ENCODE peak calls at places on chromosome 6, in eight cellular contexts. O, Z, B, C, U, R, L and H are unnamed samples.

GRCh38 chr6:36076178-36077088 is 48.8 kb downstream of the MAPK14 start:
- DNase-seq in Z (no peak), L (no peak), U (no peak), C (no peak), B (no peak), R (no peak), O (no peak), H (no peak)

GRCh38 chr6:168815229-168815628 is 374.2 kb downstream of the SMOC2 start:
- DNase-seq in R (peak), B (no peak), C (no peak), Z (no peak), O (no peak), U (no peak), L (no peak), H (no peak)

GRCh38 chr6:25025248-25025918 is 89.6 kb upstream of the RIPOR2 start:
- DNase-seq in O (no peak), L (no peak), B (no peak), Z (no peak), R (no peak), U (no peak), C (no peak), H (no peak)

GRCh38 chr6:152170702-152171667 is 363.5 kb downstream of the ESR1 start:
- DNase-seq in Z (no peak), O (no peak), C (no peak), B (no peak), U (no peak), R (peak), L (no peak), H (no peak)

GRCh38 chr6:104597541-104598050 is 262.1 kb downstream of the HACE1 start:
- DNase-seq in L (no peak), B (peak), U (no peak), Z (no peak), C (no peak), O (no peak), R (peak), H (no peak)

GRCh38 chr6:98054453-98054852 is 771.4 kb upstream of the MMS22L start:
- DNase-seq in L (no peak), C (no peak), U (no peak), O (no peak), Z (no peak), B (peak), R (peak), H (no peak)

GRCh38 chr6:117497237-117497636 is 14.8 kb downstream of the DCBLD1 start:
- DNase-seq in B (no peak), Z (no peak), L (no peak), C (no peak), U (no peak), R (no peak), O (no peak), H (no peak)

GRCh38 chr6:47318236-47318974 is 8.7 kb upstream of the TNFRSF21 start:
- DNase-seq in C (no peak), R (no peak), L (no peak), Z (no peak), U (no peak), B (no peak), O (no peak), H (no peak)

GRCh38 chr6:38168699-38169098 is 349.2 kb downstream of the ZFAND3 start:
- DNase-seq in U (no peak), O (no peak), C (no peak), L (no peak), R (no peak), Z (no peak), B (no peak), H (no peak)

GRCh38 chr6:30742316-30743098 is at the start of gene FLOT1:
- DNase-seq in R (peak), U (peak), O (peak), C (peak), Z (peak), L (peak), B (peak), H (peak)

GRCh38 chr6:30741789-30742315 is 635 bp downstream of the FLOT1 start:
- DNase-seq in L (no peak), U (no peak), O (no peak), R (no peak), C (no peak), B (no peak), Z (no peak), H (no peak)

GRCh38 chr6:30740540-30740870 is 2.0 kb downstream of the FLOT1 start:
- DNase-seq in R (no peak), L (no peak), O (no peak), Z (no peak), C (no peak), U (no peak), B (no peak), H (no peak)

GRCh38 chr6:30743099-30744053 is 889 bp upstream of the FLOT1 start:
- DNase-seq in U (no peak), O (peak), L (peak), C (peak), Z (no peak), R (no peak), B (peak), H (no peak)

DNA sequence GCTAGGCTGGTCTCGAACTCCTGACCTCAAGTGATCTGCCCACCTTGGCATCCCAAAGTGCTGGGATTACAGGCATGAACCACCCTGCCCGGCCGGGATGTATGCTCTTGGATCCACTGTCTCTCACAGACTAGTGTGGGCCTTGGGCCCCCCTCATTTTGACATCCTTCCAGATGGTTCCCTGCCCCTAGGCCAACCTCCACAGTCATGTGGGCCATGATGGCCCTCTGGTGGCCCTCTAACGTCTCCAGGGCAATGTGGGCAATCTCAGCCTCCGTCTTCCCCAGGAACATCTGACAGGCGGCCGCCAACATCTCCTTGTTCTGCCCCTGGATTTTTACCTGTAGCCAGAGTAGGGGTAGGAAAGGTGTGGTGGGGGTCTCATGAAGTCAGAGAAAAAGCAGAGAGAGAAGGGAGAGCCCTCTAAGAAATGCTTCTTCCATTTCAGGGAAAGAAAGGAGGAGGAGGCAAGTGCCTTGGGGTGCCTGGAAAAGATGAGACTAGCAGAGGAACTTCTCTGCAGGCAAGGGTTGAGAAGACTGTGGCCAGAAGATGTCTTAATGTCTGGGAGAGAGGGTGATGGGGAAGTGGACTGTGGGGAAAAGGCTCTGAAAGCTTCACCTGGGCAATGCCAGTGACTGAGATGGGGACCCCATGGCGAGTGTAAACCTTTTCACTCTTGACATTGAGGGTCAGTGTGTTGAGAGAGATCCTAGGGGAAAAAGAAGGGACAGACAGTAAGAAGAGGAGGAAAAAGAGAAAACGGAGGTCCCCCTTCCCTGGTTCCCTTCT is 1.3 kb downstream of the FLOT1 start:
- DNase-seq in B (peak), Z (no peak), C (no peak), R (no peak), O (no peak), L (no peak), U (no peak), H (no peak)
- H3K27ac ChIP-seq in B (peak), Z (peak), C (peak), R (no peak), O (peak), L (no peak), U (peak), H (peak)

GRCh38 chr6:157380458-157380778 is 572 bp upstream of the ZDHHC14 start:
- DNase-seq in O (no peak), C (no peak), B (no peak), Z (no peak), R (peak), L (no peak), U (no peak), H (no peak)
- H3K4me3 ChIP-seq in O (peak), C (peak), B (peak), Z (peak), R (peak), L (peak), U (peak), H (peak)

GRCh38 chr6:154411076-154411475 is 54.5 kb upstream of the IPCEF1 start:
- DNase-seq in R (no peak), L (no peak), O (no peak), B (no peak), Z (no peak), U (no peak), C (no peak), H (no peak)

GRCh38 chr6:154412106-154412820 is 55.7 kb upstream of the IPCEF1 start:
- DNase-seq in U (no peak), O (no peak), Z (no peak), B (peak), C (no peak), L (no peak), R (no peak), H (no peak)

GRCh38 chr6:154408906-154409500 is 52.4 kb upstream of the IPCEF1 start:
- DNase-seq in U (no peak), Z (peak), R (peak), B (peak), C (no peak), L (no peak), O (no peak), H (no peak)

GRCh38 chr6:154410215-154410614 is 53.6 kb upstream of the IPCEF1 start:
- DNase-seq in C (no peak), B (no peak), U (no peak), Z (no peak), R (no peak), L (no peak), O (no peak), H (no peak)

DNA sequence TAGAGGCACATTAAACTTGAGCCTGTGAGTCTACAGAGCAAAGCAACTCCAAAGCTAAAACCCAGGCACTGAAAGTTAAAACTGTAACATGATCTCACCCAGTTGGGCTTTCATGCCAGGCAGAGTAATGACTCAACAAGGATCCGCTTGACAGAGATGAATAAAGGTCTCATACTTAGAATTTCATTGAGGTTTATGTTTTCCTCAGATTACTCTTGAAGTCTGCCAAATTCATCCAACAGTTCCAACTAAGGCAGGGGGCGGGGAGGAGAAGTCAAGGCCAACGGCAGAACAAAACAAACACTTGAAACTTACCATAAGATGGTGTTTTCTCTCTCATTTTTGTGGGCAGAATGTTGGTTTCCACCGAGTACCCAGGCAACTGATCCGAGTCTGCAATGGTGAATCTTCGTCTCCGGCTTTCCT is 54.0 kb upstream of the IPCEF1 start:
- DNase-seq in B (peak), R (peak), Z (peak), U (peak), O (peak), C (no peak), L (no peak), H (peak)
- H3K27ac ChIP-seq in B (peak), R (no peak), Z (peak), U (peak), O (peak), C (no peak), L (no peak), H (peak)

DNA sequence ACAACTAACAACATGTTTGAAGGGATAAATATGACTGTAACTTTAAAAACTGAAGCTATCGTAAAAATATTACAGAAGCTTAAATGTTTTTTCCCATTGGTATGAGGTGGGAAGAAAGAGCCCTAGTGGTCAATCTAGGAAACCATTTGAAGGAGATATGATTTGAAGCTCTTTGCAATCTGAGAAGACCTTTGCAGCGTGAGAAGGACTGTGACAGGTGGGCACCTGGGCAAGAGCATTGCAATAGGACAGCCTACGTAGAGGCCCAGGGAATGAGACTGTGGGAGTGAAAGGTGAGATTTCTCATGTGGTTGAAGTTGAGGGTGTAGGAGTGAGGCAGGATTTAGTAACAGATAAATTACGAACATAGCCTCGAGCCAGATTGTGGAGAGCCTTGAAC is 108.0 kb upstream of the PDE7B start:
- DNase-seq in Z (no peak), U (no peak), O (no peak), B (no peak), R (peak), L (no peak), C (no peak), H (no peak)
- H3K4me3 ChIP-seq in Z (no peak), U (no peak), O (no peak), B (no peak), R (no peak), L (no peak), C (no peak), H (no peak)

DNA sequence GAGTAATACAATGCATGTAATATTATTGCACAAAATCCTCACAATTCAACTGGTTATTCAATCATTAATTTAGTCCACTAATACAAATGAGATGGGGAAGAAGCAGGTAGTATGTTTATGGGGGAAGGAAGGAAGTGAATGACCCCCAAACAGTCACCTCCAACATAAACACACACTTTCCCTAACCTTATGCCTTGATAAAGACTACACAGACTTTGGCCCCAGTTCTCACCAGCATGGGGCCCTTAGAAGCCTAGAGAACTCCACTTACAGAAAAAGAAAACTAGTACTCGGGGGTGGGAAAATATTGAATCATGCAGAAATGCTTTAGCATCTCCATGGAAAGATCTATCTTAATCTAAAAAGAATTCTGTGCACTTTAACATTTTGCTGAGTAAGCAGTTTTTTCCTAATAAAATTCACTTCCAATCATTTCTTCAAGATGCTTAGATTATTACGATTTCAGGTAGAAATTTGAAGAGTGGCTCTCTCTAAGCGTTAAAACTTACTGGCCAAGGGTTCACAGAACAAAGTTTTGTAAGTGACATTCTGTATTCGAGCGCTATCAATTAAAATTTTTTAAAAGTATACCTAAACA is 18.8 kb downstream of the ARHGAP18 start:
- DNase-seq in C (no peak), Z (no peak), B (no peak), L (no peak), R (no peak), U (no peak), O (no peak), H (no peak)
- H3K27ac ChIP-seq in C (no peak), Z (no peak), B (no peak), L (no peak), R (no peak), U (no peak), O (no peak), H (no peak)

GRCh38 chr6:150894935-150895686 is 29.6 kb downstream of the MTHFD1L start:
- DNase-seq in C (no peak), U (no peak), R (no peak), B (peak), L (no peak), O (no peak), Z (no peak), H (no peak)
- H3K4me3 ChIP-seq in C (no peak), U (no peak), R (no peak), B (no peak), L (no peak), O (no peak), Z (no peak), H (no peak)

GRCh38 chr6:136035378-136036070 is 184.0 kb downstream of the PDE7B start:
- DNase-seq in B (peak), Z (no peak), O (no peak), U (no peak), R (no peak), C (no peak), L (no peak), H (no peak)
- H3K27ac ChIP-seq in B (peak), Z (peak), O (peak), U (no peak), R (no peak), C (no peak), L (no peak), H (no peak)

GRCh38 chr6:6810727-6811126 is 222.2 kb downstream of the LY86 start:
- DNase-seq in L (no peak), R (no peak), U (no peak), B (no peak), O (no peak), C (no peak), Z (no peak), H (no peak)
- H3K4me3 ChIP-seq in L (peak), R (no peak), U (no peak), B (peak), O (peak), C (peak), Z (peak), H (no peak)

GRCh38 chr6:29796026-29796425 is 31.6 kb upstream of the HLA-G start:
- DNase-seq in O (no peak), U (no peak), Z (no peak), B (no peak), C (no peak), R (no peak), L (no peak), H (no peak)

GRCh38 chr6:29800254-29800653 is 27.4 kb upstream of the HLA-G start:
- DNase-seq in B (no peak), O (no peak), U (no peak), R (no peak), C (no peak), Z (no peak), L (no peak), H (no peak)

GRCh38 chr6:29793796-29794195 is 33.8 kb upstream of the HLA-G start:
- DNase-seq in R (no peak), L (no peak), B (no peak), C (no peak), O (no peak), Z (no peak), U (no peak), H (no peak)

GRCh38 chr6:29797966-29798365 is 29.7 kb upstream of the HLA-G start:
- DNase-seq in B (no peak), Z (no peak), C (no peak), O (no peak), U (no peak), L (no peak), R (no peak), H (no peak)

GRCh38 chr6:29797120-29797519 is 30.5 kb upstream of the HLA-G start:
- DNase-seq in R (no peak), C (no peak), O (no peak), U (no peak), Z (no peak), L (no peak), B (peak), H (no peak)
- H3K27ac ChIP-seq in R (no peak), C (no peak), O (no peak), U (no peak), Z (no peak), L (no peak), B (peak), H (no peak)

GRCh38 chr6:10101551-10102252 is 313.2 kb downstream of the TFAP2A start:
- DNase-seq in B (peak), O (no peak), Z (no peak), C (no peak), R (no peak), L (no peak), U (no peak), H (no peak)

GRCh38 chr6:10099086-10099499 is 315.8 kb downstream of the TFAP2A start:
- DNase-seq in R (peak), Z (no peak), L (no peak), C (peak), B (no peak), U (peak), O (no peak), H (no peak)

DNA sequence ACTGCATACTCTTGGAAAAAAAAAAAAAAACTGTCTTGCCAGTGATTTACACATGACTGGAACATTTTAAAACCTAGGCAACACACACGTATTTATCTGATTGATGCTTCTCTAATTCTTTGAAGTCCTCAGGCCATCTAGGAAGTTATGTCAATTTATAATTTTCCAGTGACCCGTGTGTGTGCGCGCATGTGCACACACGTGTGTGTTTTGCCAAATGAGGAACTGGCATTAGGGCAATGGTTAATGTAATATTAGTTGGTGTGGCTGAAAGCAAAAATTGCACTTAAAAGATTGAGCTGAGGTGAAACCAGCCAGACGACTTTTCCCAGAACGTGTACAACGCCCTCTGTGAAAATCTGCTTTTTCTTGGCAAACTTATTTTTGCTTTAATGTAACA is 315.2 kb downstream of the TFAP2A start:
- DNase-seq in R (no peak), Z (no peak), O (no peak), C (no peak), U (no peak), B (no peak), L (no peak), H (no peak)
- H3K4me3 ChIP-seq in R (no peak), Z (no peak), O (no peak), C (peak), U (no peak), B (no peak), L (no peak), H (no peak)